ENCODE peak calls at places on chromosome 9, in eight cellular contexts. One of them, this sample, is unnamed.

GRCh38 chr9:69622664-69623063 is 49.5 kb downstream of the APBA1 start:
- DNase-seq in ACHN: no peak
- DNase-seq in GM12892: no peak
- DNase-seq in CD8-positive, alpha-beta T cell: no peak
- DNase-seq in ELR: no peak
- DNase-seq in HEK293T: no peak
- DNase-seq in aorta: no peak
- DNase-seq in T-helper 2 cell: no peak
- DNase-seq in this sample: no peak

GRCh38 chr9:112898872-112899281 is 8.2 kb upstream of the SLC46A2 start:
- DNase-seq in T-helper 2 cell: no peak
- DNase-seq in CD8-positive, alpha-beta T cell: no peak
- DNase-seq in GM12892: no peak
- DNase-seq in ACHN: no peak
- DNase-seq in ELR: no peak
- DNase-seq in HEK293T: no peak
- DNase-seq in aorta: no peak
- DNase-seq in this sample: no peak

GRCh38 chr9:114203410-114204140 is 48.2 kb downstream of the COL27A1 start:
- DNase-seq in ELR: peak
- DNase-seq in CD8-positive, alpha-beta T cell: no peak
- DNase-seq in HEK293T: no peak
- DNase-seq in T-helper 2 cell: no peak
- DNase-seq in ACHN: no peak
- DNase-seq in GM12892: no peak
- DNase-seq in aorta: no peak
- DNase-seq in this sample: no peak

GRCh38 chr9:114287763-114288232 is 35.1 kb upstream of the ORM1 start:
- DNase-seq in aorta: peak
- DNase-seq in ACHN: no peak
- DNase-seq in HEK293T: no peak
- DNase-seq in GM12892: no peak
- DNase-seq in T-helper 2 cell: no peak
- DNase-seq in CD8-positive, alpha-beta T cell: no peak
- DNase-seq in ELR: no peak
- DNase-seq in this sample: no peak

GRCh38 chr9:135848341-135849047 is 58.9 kb downstream of the CAMSAP1 start:
- DNase-seq in ELR: no peak
- DNase-seq in HEK293T: no peak
- DNase-seq in T-helper 2 cell: no peak
- DNase-seq in CD8-positive, alpha-beta T cell: no peak
- DNase-seq in aorta: no peak
- DNase-seq in GM12892: no peak
- DNase-seq in ACHN: no peak
- DNase-seq in this sample: no peak

GRCh38 chr9:21591221-21592062 is 109.3 kb upstream of the IFNE start:
- DNase-seq in HEK293T: peak
- DNase-seq in GM12892: no peak
- DNase-seq in ELR: peak
- DNase-seq in CD8-positive, alpha-beta T cell: no peak
- DNase-seq in ACHN: no peak
- DNase-seq in T-helper 2 cell: peak
- DNase-seq in aorta: peak
- DNase-seq in this sample: no peak

GRCh38 chr9:131178382-131178781 is 53.0 kb downstream of the NUP214 start:
- DNase-seq in ACHN: peak
- DNase-seq in aorta: no peak
- DNase-seq in CD8-positive, alpha-beta T cell: peak
- DNase-seq in T-helper 2 cell: peak
- DNase-seq in GM12892: peak
- DNase-seq in HEK293T: peak
- DNase-seq in ELR: peak
- DNase-seq in this sample: peak

GRCh38 chr9:27861887-27862286 is 288.6 kb upstream of the C9orf72 start:
- DNase-seq in HEK293T: no peak
- DNase-seq in ACHN: no peak
- DNase-seq in aorta: no peak
- DNase-seq in ELR: no peak
- DNase-seq in GM12892: no peak
- DNase-seq in T-helper 2 cell: no peak
- DNase-seq in CD8-positive, alpha-beta T cell: no peak
- DNase-seq in this sample: no peak

GRCh38 chr9:136949239-136949816 is 2.7 kb upstream of the LCN12 start:
- DNase-seq in aorta: no peak
- DNase-seq in CD8-positive, alpha-beta T cell: no peak
- DNase-seq in HEK293T: no peak
- DNase-seq in ACHN: no peak
- DNase-seq in T-helper 2 cell: no peak
- DNase-seq in ELR: no peak
- DNase-seq in GM12892: no peak
- DNase-seq in this sample: no peak

GRCh38 chr9:137296214-137297059 is 5.6 kb downstream of the NRARP start:
- DNase-seq in T-helper 2 cell: no peak
- DNase-seq in aorta: no peak
- DNase-seq in ELR: peak
- DNase-seq in HEK293T: no peak
- DNase-seq in CD8-positive, alpha-beta T cell: no peak
- DNase-seq in GM12892: no peak
- DNase-seq in ACHN: no peak
- DNase-seq in this sample: no peak

GRCh38 chr9:76629205-76629990 is 134.8 kb upstream of the PCA3 start:
- DNase-seq in ELR: no peak
- DNase-seq in T-helper 2 cell: no peak
- DNase-seq in ACHN: no peak
- DNase-seq in aorta: no peak
- DNase-seq in GM12892: no peak
- DNase-seq in HEK293T: no peak
- DNase-seq in CD8-positive, alpha-beta T cell: no peak
- DNase-seq in this sample: no peak

GRCh38 chr9:18985464-18985951 is 47.5 kb downstream of the SAXO1 start:
- DNase-seq in ELR: no peak
- DNase-seq in CD8-positive, alpha-beta T cell: no peak
- DNase-seq in ACHN: no peak
- DNase-seq in aorta: no peak
- DNase-seq in GM12892: no peak
- DNase-seq in T-helper 2 cell: no peak
- DNase-seq in HEK293T: no peak
- DNase-seq in this sample: no peak

GRCh38 chr9:125142560-125143376 is 560 bp downstream of the SCAI start:
- DNase-seq in ELR: no peak
- DNase-seq in CD8-positive, alpha-beta T cell: no peak
- DNase-seq in aorta: no peak
- DNase-seq in ACHN: no peak
- DNase-seq in GM12892: no peak
- DNase-seq in HEK293T: no peak
- DNase-seq in T-helper 2 cell: no peak
- DNase-seq in this sample: peak

GRCh38 chr9:38622083-38622674 is 1.8 kb upstream of the ANKRD18A start:
- DNase-seq in HEK293T: no peak
- DNase-seq in GM12892: no peak
- DNase-seq in aorta: no peak
- DNase-seq in CD8-positive, alpha-beta T cell: no peak
- DNase-seq in T-helper 2 cell: no peak
- DNase-seq in ACHN: peak
- DNase-seq in ELR: no peak
- DNase-seq in this sample: no peak

GRCh38 chr9:125748511-125749099 is 1.4 kb downstream of the PBX3 start:
- DNase-seq in ACHN: no peak
- DNase-seq in ELR: peak
- DNase-seq in HEK293T: no peak
- DNase-seq in aorta: no peak
- DNase-seq in GM12892: no peak
- DNase-seq in T-helper 2 cell: no peak
- DNase-seq in CD8-positive, alpha-beta T cell: no peak
- DNase-seq in this sample: no peak

GRCh38 chr9:107024193-107024592 is 161.2 kb downstream of the ZNF462 start:
- DNase-seq in GM12892: no peak
- DNase-seq in CD8-positive, alpha-beta T cell: no peak
- DNase-seq in ACHN: peak
- DNase-seq in aorta: no peak
- DNase-seq in HEK293T: no peak
- DNase-seq in T-helper 2 cell: no peak
- DNase-seq in ELR: peak
- DNase-seq in this sample: no peak

GRCh38 chr9:4862506-4863250 is 69.9 kb downstream of the RCL1 start:
- DNase-seq in aorta: no peak
- DNase-seq in HEK293T: no peak
- DNase-seq in T-helper 2 cell: no peak
- DNase-seq in ACHN: no peak
- DNase-seq in ELR: no peak
- DNase-seq in GM12892: no peak
- DNase-seq in CD8-positive, alpha-beta T cell: no peak
- DNase-seq in this sample: no peak

GRCh38 chr9:5582835-5583195 is 46.1 kb upstream of the RIC1 start:
- DNase-seq in HEK293T: no peak
- DNase-seq in aorta: no peak
- DNase-seq in T-helper 2 cell: no peak
- DNase-seq in ACHN: peak
- DNase-seq in ELR: peak
- DNase-seq in CD8-positive, alpha-beta T cell: no peak
- DNase-seq in GM12892: no peak
- DNase-seq in this sample: peak

GRCh38 chr9:130193531-130194405 is 21.6 kb downstream of the NCS1 start:
- DNase-seq in ACHN: no peak
- DNase-seq in HEK293T: no peak
- DNase-seq in GM12892: no peak
- DNase-seq in CD8-positive, alpha-beta T cell: no peak
- DNase-seq in T-helper 2 cell: no peak
- DNase-seq in ELR: no peak
- DNase-seq in aorta: no peak
- DNase-seq in this sample: no peak

GRCh38 chr9:126435105-126435504 is 108.5 kb downstream of the MVB12B start:
- DNase-seq in T-helper 2 cell: no peak
- DNase-seq in HEK293T: no peak
- DNase-seq in aorta: no peak
- DNase-seq in CD8-positive, alpha-beta T cell: no peak
- DNase-seq in ELR: no peak
- DNase-seq in GM12892: no peak
- DNase-seq in ACHN: no peak
- DNase-seq in this sample: no peak

GRCh38 chr9:86604741-86605140 is 250.5 kb upstream of the TUT7 start:
- DNase-seq in HEK293T: no peak
- DNase-seq in CD8-positive, alpha-beta T cell: no peak
- DNase-seq in aorta: no peak
- DNase-seq in T-helper 2 cell: no peak
- DNase-seq in ACHN: no peak
- DNase-seq in GM12892: no peak
- DNase-seq in ELR: no peak
- DNase-seq in this sample: no peak

GRCh38 chr9:68732405-68733020 is 27.5 kb downstream of the PIP5K1B start:
- DNase-seq in ACHN: no peak
- DNase-seq in CD8-positive, alpha-beta T cell: no peak
- DNase-seq in ELR: no peak
- DNase-seq in T-helper 2 cell: no peak
- DNase-seq in GM12892: no peak
- DNase-seq in HEK293T: no peak
- DNase-seq in aorta: no peak
- DNase-seq in this sample: no peak

GRCh38 chr9:123329329-123329955 is 26.6 kb upstream of the CRB2 start:
- DNase-seq in CD8-positive, alpha-beta T cell: no peak
- DNase-seq in aorta: no peak
- DNase-seq in ACHN: no peak
- DNase-seq in T-helper 2 cell: no peak
- DNase-seq in ELR: peak
- DNase-seq in GM12892: no peak
- DNase-seq in HEK293T: no peak
- DNase-seq in this sample: no peak

GRCh38 chr9:119836036-119836435 is 466.8 kb upstream of the BRINP1 start:
- DNase-seq in T-helper 2 cell: no peak
- DNase-seq in ACHN: no peak
- DNase-seq in GM12892: no peak
- DNase-seq in ELR: no peak
- DNase-seq in CD8-positive, alpha-beta T cell: no peak
- DNase-seq in aorta: no peak
- DNase-seq in HEK293T: no peak
- DNase-seq in this sample: no peak

GRCh38 chr9:108951578-108951977 is 17.4 kb downstream of the ABITRAM start:
- DNase-seq in GM12892: no peak
- DNase-seq in T-helper 2 cell: no peak
- DNase-seq in CD8-positive, alpha-beta T cell: no peak
- DNase-seq in HEK293T: no peak
- DNase-seq in ACHN: no peak
- DNase-seq in aorta: no peak
- DNase-seq in ELR: peak
- DNase-seq in this sample: no peak

GRCh38 chr9:115292584-115293271 is 174.8 kb upstream of the TNC start:
- DNase-seq in GM12892: no peak
- DNase-seq in aorta: no peak
- DNase-seq in T-helper 2 cell: no peak
- DNase-seq in HEK293T: no peak
- DNase-seq in CD8-positive, alpha-beta T cell: no peak
- DNase-seq in ELR: peak
- DNase-seq in ACHN: no peak
- DNase-seq in this sample: no peak

GRCh38 chr9:110900917-110901316 is 137.4 kb downstream of the LPAR1 start:
- DNase-seq in aorta: no peak
- DNase-seq in T-helper 2 cell: no peak
- DNase-seq in GM12892: no peak
- DNase-seq in ELR: no peak
- DNase-seq in CD8-positive, alpha-beta T cell: no peak
- DNase-seq in HEK293T: no peak
- DNase-seq in ACHN: no peak
- DNase-seq in this sample: no peak

GRCh38 chr9:129145841-129146292 is 32.2 kb downstream of the IER5L start:
- DNase-seq in ELR: peak
- DNase-seq in HEK293T: no peak
- DNase-seq in GM12892: no peak
- DNase-seq in T-helper 2 cell: no peak
- DNase-seq in CD8-positive, alpha-beta T cell: no peak
- DNase-seq in aorta: peak
- DNase-seq in ACHN: no peak
- DNase-seq in this sample: no peak

GRCh38 chr9:122036988-122037387 is 56.1 kb downstream of the TTLL11 start:
- DNase-seq in CD8-positive, alpha-beta T cell: no peak
- DNase-seq in GM12892: no peak
- DNase-seq in T-helper 2 cell: no peak
- DNase-seq in ELR: peak
- DNase-seq in HEK293T: no peak
- DNase-seq in aorta: no peak
- DNase-seq in ACHN: peak
- DNase-seq in this sample: no peak

GRCh38 chr9:38183994-38184568 is 115.1 kb upstream of the SHB start:
- DNase-seq in T-helper 2 cell: no peak
- DNase-seq in ELR: no peak
- DNase-seq in aorta: no peak
- DNase-seq in CD8-positive, alpha-beta T cell: no peak
- DNase-seq in ACHN: no peak
- DNase-seq in GM12892: no peak
- DNase-seq in HEK293T: no peak
- DNase-seq in this sample: no peak

GRCh38 chr9:120698766-120699165 is 15.5 kb downstream of the MEGF9 start:
- DNase-seq in ELR: no peak
- DNase-seq in T-helper 2 cell: no peak
- DNase-seq in ACHN: no peak
- DNase-seq in HEK293T: no peak
- DNase-seq in aorta: no peak
- DNase-seq in CD8-positive, alpha-beta T cell: no peak
- DNase-seq in GM12892: no peak
- DNase-seq in this sample: no peak

GRCh38 chr9:101365181-101365580 is 19.6 kb downstream of the BAAT start:
- DNase-seq in T-helper 2 cell: no peak
- DNase-seq in GM12892: no peak
- DNase-seq in aorta: no peak
- DNase-seq in ACHN: no peak
- DNase-seq in HEK293T: no peak
- DNase-seq in ELR: peak
- DNase-seq in CD8-positive, alpha-beta T cell: no peak
- DNase-seq in this sample: no peak

GRCh38 chr9:120832766-120833165 is 10.0 kb downstream of the PSMD5 start:
- DNase-seq in aorta: no peak
- DNase-seq in CD8-positive, alpha-beta T cell: no peak
- DNase-seq in HEK293T: no peak
- DNase-seq in ACHN: no peak
- DNase-seq in GM12892: no peak
- DNase-seq in T-helper 2 cell: no peak
- DNase-seq in ELR: no peak
- DNase-seq in this sample: no peak

GRCh38 chr9:120579139-120579749 is 723 bp downstream of the CDK5RAP2 start:
- DNase-seq in aorta: no peak
- DNase-seq in HEK293T: peak
- DNase-seq in T-helper 2 cell: no peak
- DNase-seq in ELR: peak
- DNase-seq in CD8-positive, alpha-beta T cell: no peak
- DNase-seq in ACHN: peak
- DNase-seq in GM12892: no peak
- DNase-seq in this sample: peak